ENCODE peak calls at places on chromosomes 6 and 20, in ten cellular contexts. B is aorta; L is activated CD8-positive, alpha-beta T cell treated with anti-CD3 and anti-CD28 coated beads, Interleukin-2, amount 10 ng/mL, durations not matched to agents 7 days and 5 days; Y is activated CD8-positive, alpha-beta memory T cell treated with anti-CD3 and anti-CD28 coated beads, Interleukin-2, amount 10 ng/mL, durations not matched to agents 7 days and 5 days; F is sciatic nerve; V is naive thymus-derived CD8-positive, alpha-beta T cell; M is stimulated activated naive CD8-positive, alpha-beta T cell treated with anti-CD3 and anti-CD28 coated beads, Interleukin-15, Interleukin-2, amounts not matched to agents 100 U/mL and 50 U/mL, for 24 hours; Q is stimulated activated memory B cell treated with anti-CD40 and anti-IgM and Interleukin-4, amounts not matched to agents 10 μg/mL and 1 μg/mL and 100 μg/mL, for 72 hours; R is activated T-cell treated with anti-CD3 and anti-CD28 coated beads, Interleukin-2, amount 50 U/mL, for 72 hours; I is activated T-helper 17 cell treated with anti-CD3 and anti-CD28 coated beads, Interleukin-2, amount 50 U/mL, for 72 hours. G is an unnamed sample.

GRCh38 chr20:17605131-17605660 is 35.3 kb downstream of the DSTN start:
- ATAC-seq in B (no peak), L (no peak), Y (no peak), F (peak), V (no peak), M (no peak), Q (no peak), R (no peak), I (no peak), G (no peak)

GRCh38 chr20:20465259-20465658 is 97.4 kb downstream of the INSM1 start:
- ATAC-seq in B (no peak), L (no peak), Y (no peak), F (no peak), V (no peak), M (peak), Q (no peak), R (no peak), I (no peak), G (peak)

GRCh38 chr6:24968711-24969110 is 33.0 kb upstream of the RIPOR2 start:
- ATAC-seq in B (no peak), L (no peak), Y (peak), F (no peak), V (peak), M (peak), Q (no peak), R (no peak), I (peak), G (no peak)

GRCh38 chr6:131027326-131027725 is 35.7 kb downstream of the EPB41L2 start:
- ATAC-seq in B (no peak), L (no peak), Y (no peak), F (no peak), V (no peak), M (no peak), Q (no peak), R (no peak), I (no peak), G (no peak)

GRCh38 chr20:23106271-23106851 is 20.2 kb upstream of the CD93 start:
- ATAC-seq in B (peak), L (no peak), Y (no peak), F (peak), V (no peak), M (no peak), Q (no peak), R (no peak), I (no peak), G (no peak)

GRCh38 chr6:150343434-150343833 is 25.4 kb upstream of the IYD start:
- ATAC-seq in B (no peak), L (no peak), Y (no peak), F (no peak), V (no peak), M (peak), Q (no peak), R (no peak), I (no peak), G (no peak)

GRCh38 chr6:25250878-25251277 is 28.3 kb upstream of the CARMIL1 start:
- ATAC-seq in B (no peak), L (no peak), Y (no peak), F (no peak), V (no peak), M (peak), Q (no peak), R (peak), I (peak), G (peak)

GRCh38 chr6:142462260-142462659 is 160.5 kb downstream of the ADGRG6 start:
- ATAC-seq in B (no peak), L (no peak), Y (no peak), F (no peak), V (no peak), M (no peak), Q (no peak), R (no peak), I (no peak), G (peak)

GRCh38 chr6:108321253-108321740 is 26.4 kb downstream of the AFG1L start:
- ATAC-seq in B (no peak), L (no peak), Y (no peak), F (no peak), V (no peak), M (no peak), Q (no peak), R (no peak), I (no peak), G (no peak)

GRCh38 chr20:1944345-1945099 is 49.3 kb downstream of the SIRPA start:
- ATAC-seq in B (peak), L (no peak), Y (no peak), F (no peak), V (no peak), M (no peak), Q (no peak), R (no peak), I (no peak), G (no peak)

GRCh38 chr6:132142308-132142707 is 191.1 kb upstream of the CCN2 start:
- ATAC-seq in B (peak), L (no peak), Y (no peak), F (no peak), V (no peak), M (no peak), Q (no peak), R (no peak), I (no peak), G (no peak)

GRCh38 chr20:54180931-54181330 is 7.1 kb upstream of the CYP24A1 start:
- ATAC-seq in B (no peak), L (no peak), Y (no peak), F (no peak), V (no peak), M (no peak), Q (no peak), R (no peak), I (no peak), G (no peak)

GRCh38 chr6:84052204-84052882 is 18.8 kb downstream of the MRAP2 start:
- ATAC-seq in B (peak), L (no peak), Y (no peak), F (peak), V (no peak), M (no peak), Q (no peak), R (no peak), I (no peak), G (peak)

GRCh38 chr20:48822178-48822577 is 5.6 kb downstream of the PREX1 start:
- ATAC-seq in B (no peak), L (no peak), Y (no peak), F (no peak), V (no peak), M (no peak), Q (no peak), R (no peak), I (no peak), G (no peak)